ENCODE peak calls at places on chromosomes 11 and 22, in five cellular contexts. One of them, this sample, is unnamed.

GRCh38 chr22:41217553-41218157 is 12.5 kb downstream of the L3MBTL2 start:
- DNase-seq in dorsolateral prefrontal cortex: no peak
- DNase-seq in ovary: peak
- DNase-seq in prostate gland: peak
- DNase-seq in astrocyte of the spinal cord: peak
- DNase-seq in this sample: peak

GRCh38 chr11:86876716-86877234 is 76.4 kb downstream of the PRSS23 start:
- DNase-seq in dorsolateral prefrontal cortex: no peak
- DNase-seq in ovary: no peak
- DNase-seq in prostate gland: no peak
- DNase-seq in astrocyte of the spinal cord: no peak
- DNase-seq in this sample: no peak

GRCh38 chr11:32231909-32232493 is 141.1 kb downstream of the RCN1 start:
- DNase-seq in dorsolateral prefrontal cortex: no peak
- DNase-seq in ovary: no peak
- DNase-seq in prostate gland: no peak
- DNase-seq in astrocyte of the spinal cord: peak
- DNase-seq in this sample: peak

GRCh38 chr11:107490836-107491235 is 33.2 kb upstream of the CWF19L2 start:
- DNase-seq in dorsolateral prefrontal cortex: no peak
- DNase-seq in ovary: no peak
- DNase-seq in prostate gland: no peak
- DNase-seq in astrocyte of the spinal cord: no peak
- DNase-seq in this sample: no peak

GRCh38 chr11:44970293-44970692 is 19.6 kb upstream of the TP53I11 start:
- DNase-seq in dorsolateral prefrontal cortex: no peak
- DNase-seq in ovary: no peak
- DNase-seq in prostate gland: no peak
- DNase-seq in astrocyte of the spinal cord: no peak
- DNase-seq in this sample: no peak

GRCh38 chr22:47204002-47204979 is 441.8 kb downstream of the TBC1D22A start:
- DNase-seq in dorsolateral prefrontal cortex: no peak
- DNase-seq in ovary: peak
- DNase-seq in prostate gland: no peak
- DNase-seq in astrocyte of the spinal cord: no peak
- DNase-seq in this sample: no peak

GRCh38 chr11:91997178-91997577 is 227.4 kb upstream of the FAT3 start:
- DNase-seq in dorsolateral prefrontal cortex: no peak
- DNase-seq in ovary: no peak
- DNase-seq in prostate gland: no peak
- DNase-seq in astrocyte of the spinal cord: no peak
- DNase-seq in this sample: no peak

GRCh38 chr11:126766425-126766824 is 234.1 kb downstream of the KIRREL3 start:
- DNase-seq in dorsolateral prefrontal cortex: no peak
- DNase-seq in ovary: no peak
- DNase-seq in prostate gland: no peak
- DNase-seq in astrocyte of the spinal cord: no peak
- DNase-seq in this sample: no peak

GRCh38 chr11:134676516-134677287 is 264.7 kb upstream of the B3GAT1 start:
- DNase-seq in dorsolateral prefrontal cortex: no peak
- DNase-seq in ovary: no peak
- DNase-seq in prostate gland: peak
- DNase-seq in astrocyte of the spinal cord: no peak
- DNase-seq in this sample: no peak

GRCh38 chr22:36386900-36387663 is 685 bp downstream of the MYH9 start:
- DNase-seq in dorsolateral prefrontal cortex: peak
- DNase-seq in ovary: peak
- DNase-seq in prostate gland: peak
- DNase-seq in astrocyte of the spinal cord: no peak
- DNase-seq in this sample: no peak

GRCh38 chr11:74783241-74783871 is 34.7 kb downstream of the RNF169 start:
- DNase-seq in dorsolateral prefrontal cortex: no peak
- DNase-seq in ovary: no peak
- DNase-seq in prostate gland: no peak
- DNase-seq in astrocyte of the spinal cord: peak
- DNase-seq in this sample: peak

GRCh38 chr11:123304828-123305530 is 109.9 kb upstream of the CLMP start:
- DNase-seq in dorsolateral prefrontal cortex: no peak
- DNase-seq in ovary: no peak
- DNase-seq in prostate gland: no peak
- DNase-seq in astrocyte of the spinal cord: no peak
- DNase-seq in this sample: no peak

GRCh38 chr11:93054279-93054678 is 84.8 kb downstream of the MTNR1B start:
- DNase-seq in dorsolateral prefrontal cortex: no peak
- DNase-seq in ovary: no peak
- DNase-seq in prostate gland: no peak
- DNase-seq in astrocyte of the spinal cord: peak
- DNase-seq in this sample: peak

GRCh38 chr11:46348986-46349401 is 1.7 kb downstream of the DGKZ start:
- DNase-seq in dorsolateral prefrontal cortex: no peak
- DNase-seq in ovary: no peak
- DNase-seq in prostate gland: no peak
- DNase-seq in astrocyte of the spinal cord: no peak
- DNase-seq in this sample: no peak

GRCh38 chr11:127098684-127099083 is 98.1 kb upstream of the KIRREL3 start:
- DNase-seq in dorsolateral prefrontal cortex: no peak
- DNase-seq in ovary: no peak
- DNase-seq in prostate gland: no peak
- DNase-seq in astrocyte of the spinal cord: no peak
- DNase-seq in this sample: no peak

GRCh38 chr11:78074756-78075155 is 4.9 kb downstream of the NDUFC2 start:
- DNase-seq in dorsolateral prefrontal cortex: no peak
- DNase-seq in ovary: no peak
- DNase-seq in prostate gland: no peak
- DNase-seq in astrocyte of the spinal cord: no peak
- DNase-seq in this sample: no peak

GRCh38 chr11:29153078-29153477 is 863.8 kb downstream of the KCNA4 start:
- DNase-seq in dorsolateral prefrontal cortex: no peak
- DNase-seq in ovary: no peak
- DNase-seq in prostate gland: no peak
- DNase-seq in astrocyte of the spinal cord: peak
- DNase-seq in this sample: peak

GRCh38 chr11:103202048-103202651 is 92.9 kb downstream of the DYNC2H1 start:
- DNase-seq in dorsolateral prefrontal cortex: no peak
- DNase-seq in ovary: no peak
- DNase-seq in prostate gland: no peak
- DNase-seq in astrocyte of the spinal cord: peak
- DNase-seq in this sample: peak

GRCh38 chr22:50601669-50602337 is 1.2 kb downstream of the MAPK8IP2 start:
- DNase-seq in dorsolateral prefrontal cortex: no peak
- DNase-seq in ovary: no peak
- DNase-seq in prostate gland: no peak
- DNase-seq in astrocyte of the spinal cord: no peak
- DNase-seq in this sample: no peak

GRCh38 chr22:50600967-50601668 is 525 bp downstream of the MAPK8IP2 start:
- DNase-seq in dorsolateral prefrontal cortex: no peak
- DNase-seq in ovary: peak
- DNase-seq in prostate gland: no peak
- DNase-seq in astrocyte of the spinal cord: no peak
- DNase-seq in this sample: no peak

GRCh38 chr22:50602338-50602700 is 1.7 kb downstream of the MAPK8IP2 start:
- DNase-seq in dorsolateral prefrontal cortex: no peak
- DNase-seq in ovary: no peak
- DNase-seq in prostate gland: no peak
- DNase-seq in astrocyte of the spinal cord: no peak
- DNase-seq in this sample: no peak

GRCh38 chr22:50600541-50600940 is at the start of gene MAPK8IP2:
- DNase-seq in dorsolateral prefrontal cortex: peak
- DNase-seq in ovary: peak
- DNase-seq in prostate gland: no peak
- DNase-seq in astrocyte of the spinal cord: no peak
- DNase-seq in this sample: no peak

GRCh38 chr22:50599816-50600454 is 658 bp upstream of the MAPK8IP2 start:
- DNase-seq in dorsolateral prefrontal cortex: no peak
- DNase-seq in ovary: peak
- DNase-seq in prostate gland: no peak
- DNase-seq in astrocyte of the spinal cord: no peak
- DNase-seq in this sample: peak
- H3K4me3 ChIP-seq in dorsolateral prefrontal cortex: peak
- H3K4me3 ChIP-seq in ovary: peak
- H3K4me3 ChIP-seq in prostate gland: peak
- H3K4me3 ChIP-seq in astrocyte of the spinal cord: no peak
- H3K4me3 ChIP-seq in this sample: no peak

DNA sequence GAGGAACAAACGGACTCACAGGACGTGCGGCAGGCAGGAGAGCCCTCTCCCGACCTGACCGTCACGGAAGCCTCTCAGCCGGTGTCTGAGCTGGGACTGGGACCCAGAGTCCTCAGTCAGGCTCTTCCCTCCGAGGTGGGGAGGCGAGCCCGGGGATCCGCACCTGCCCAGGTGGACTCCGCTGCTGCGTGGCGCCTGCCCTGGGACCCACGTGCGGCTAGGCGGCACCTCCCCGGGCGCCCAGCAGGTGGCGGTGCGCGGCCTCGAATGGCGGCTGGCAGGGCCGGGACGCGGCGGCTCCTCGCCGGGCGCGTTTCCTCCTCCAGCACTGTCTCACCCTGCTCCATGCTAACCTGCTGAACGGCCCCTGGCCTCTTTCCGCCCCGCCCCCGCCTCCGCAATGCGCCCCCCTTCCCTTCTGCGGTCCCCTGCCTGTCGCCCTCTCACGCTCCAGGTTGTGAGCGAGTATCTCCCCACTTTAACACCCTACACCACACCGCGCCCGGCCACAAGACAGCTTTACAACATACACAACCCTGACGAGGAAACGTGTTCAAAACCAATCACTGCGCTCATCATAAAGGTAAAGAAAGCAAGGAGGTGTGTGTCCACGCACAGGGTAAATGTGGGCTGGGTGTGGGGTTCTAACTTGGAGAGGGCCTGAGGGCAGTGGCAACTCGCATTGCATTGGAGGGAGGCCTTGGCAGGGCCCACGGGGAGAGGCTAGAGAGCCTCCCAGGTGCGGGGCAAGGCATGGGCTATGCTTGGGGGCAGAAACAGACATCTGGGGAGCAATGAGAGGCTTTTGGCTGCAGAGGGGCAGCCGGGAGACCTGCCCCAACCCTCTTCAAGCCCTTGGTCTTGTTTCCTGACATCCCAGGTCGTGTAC is 25.9 kb upstream of the ATXN10 start:
- DNase-seq in dorsolateral prefrontal cortex: peak
- DNase-seq in ovary: peak
- DNase-seq in prostate gland: peak
- DNase-seq in astrocyte of the spinal cord: peak
- DNase-seq in this sample: peak
- H3K4me3 ChIP-seq in dorsolateral prefrontal cortex: peak
- H3K4me3 ChIP-seq in ovary: no peak
- H3K4me3 ChIP-seq in prostate gland: no peak
- H3K4me3 ChIP-seq in astrocyte of the spinal cord: no peak
- H3K4me3 ChIP-seq in this sample: no peak

GRCh38 chr11:76209671-76209955 is 3.3 kb upstream of the WNT11 start:
- DNase-seq in dorsolateral prefrontal cortex: no peak
- DNase-seq in ovary: no peak
- DNase-seq in prostate gland: no peak
- DNase-seq in astrocyte of the spinal cord: no peak
- DNase-seq in this sample: no peak

GRCh38 chr11:76210920-76211851 is 4.9 kb upstream of the WNT11 start:
- DNase-seq in dorsolateral prefrontal cortex: no peak
- DNase-seq in ovary: no peak
- DNase-seq in prostate gland: no peak
- DNase-seq in astrocyte of the spinal cord: no peak
- DNase-seq in this sample: no peak

GRCh38 chr11:76208829-76209670 is 2.7 kb upstream of the WNT11 start:
- DNase-seq in dorsolateral prefrontal cortex: no peak
- DNase-seq in ovary: peak
- DNase-seq in prostate gland: peak
- DNase-seq in astrocyte of the spinal cord: peak
- DNase-seq in this sample: peak

GRCh38 chr11:76208438-76208828 is 2.1 kb upstream of the WNT11 start:
- DNase-seq in dorsolateral prefrontal cortex: no peak
- DNase-seq in ovary: no peak
- DNase-seq in prostate gland: no peak
- DNase-seq in astrocyte of the spinal cord: no peak
- DNase-seq in this sample: no peak

DNA sequence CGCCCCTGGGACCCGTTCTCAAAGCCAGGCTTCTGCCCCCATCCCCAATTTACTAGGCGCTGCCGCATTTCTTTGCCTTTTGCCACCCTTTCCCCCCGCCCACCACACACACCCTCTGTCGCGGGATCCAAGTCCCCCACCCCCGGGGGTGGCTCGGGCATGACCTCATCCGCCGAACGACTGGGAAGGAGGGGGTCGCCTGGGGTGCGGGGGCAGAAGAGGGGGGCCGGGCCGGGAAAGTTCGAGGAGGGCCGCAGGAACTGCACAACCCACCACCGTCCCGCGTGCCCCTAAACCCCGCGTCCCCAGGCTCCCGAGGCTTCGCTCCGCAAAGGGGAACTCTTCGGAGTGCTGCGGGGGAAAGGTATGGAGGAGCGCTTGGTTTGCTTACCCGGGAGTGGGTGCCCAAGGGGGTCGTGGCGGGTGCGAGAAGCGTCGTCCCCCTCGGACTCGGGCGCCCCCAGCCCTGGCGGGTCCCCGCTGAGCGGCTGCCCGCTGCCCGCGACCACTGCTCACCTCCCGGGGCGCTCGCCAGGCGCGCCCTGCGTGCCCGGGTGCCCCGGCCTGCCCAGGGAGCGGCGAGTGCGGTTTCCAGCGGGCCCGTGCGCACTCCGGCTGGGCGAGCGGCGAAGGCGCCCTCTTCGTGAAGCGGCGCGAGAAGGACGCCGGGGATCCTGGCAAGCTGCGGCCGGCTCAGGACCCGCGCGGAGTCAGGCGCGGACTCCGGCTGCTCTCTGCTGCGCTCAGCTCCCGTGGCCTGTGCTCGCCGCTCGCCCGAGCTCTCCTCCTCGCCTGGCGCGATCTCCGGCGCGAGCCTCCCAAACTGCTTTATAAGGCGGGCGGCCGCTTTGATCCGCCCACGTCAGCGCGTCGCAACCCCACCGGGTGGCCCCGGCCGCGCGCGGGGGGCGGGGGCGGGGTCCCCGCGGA is 3.9 kb upstream of the WNT11 start:
- DNase-seq in dorsolateral prefrontal cortex: no peak
- DNase-seq in ovary: peak
- DNase-seq in prostate gland: peak
- DNase-seq in astrocyte of the spinal cord: peak
- DNase-seq in this sample: peak
- H3K4me3 ChIP-seq in dorsolateral prefrontal cortex: peak
- H3K4me3 ChIP-seq in ovary: peak
- H3K4me3 ChIP-seq in prostate gland: peak
- H3K4me3 ChIP-seq in astrocyte of the spinal cord: peak
- H3K4me3 ChIP-seq in this sample: peak

DNA sequence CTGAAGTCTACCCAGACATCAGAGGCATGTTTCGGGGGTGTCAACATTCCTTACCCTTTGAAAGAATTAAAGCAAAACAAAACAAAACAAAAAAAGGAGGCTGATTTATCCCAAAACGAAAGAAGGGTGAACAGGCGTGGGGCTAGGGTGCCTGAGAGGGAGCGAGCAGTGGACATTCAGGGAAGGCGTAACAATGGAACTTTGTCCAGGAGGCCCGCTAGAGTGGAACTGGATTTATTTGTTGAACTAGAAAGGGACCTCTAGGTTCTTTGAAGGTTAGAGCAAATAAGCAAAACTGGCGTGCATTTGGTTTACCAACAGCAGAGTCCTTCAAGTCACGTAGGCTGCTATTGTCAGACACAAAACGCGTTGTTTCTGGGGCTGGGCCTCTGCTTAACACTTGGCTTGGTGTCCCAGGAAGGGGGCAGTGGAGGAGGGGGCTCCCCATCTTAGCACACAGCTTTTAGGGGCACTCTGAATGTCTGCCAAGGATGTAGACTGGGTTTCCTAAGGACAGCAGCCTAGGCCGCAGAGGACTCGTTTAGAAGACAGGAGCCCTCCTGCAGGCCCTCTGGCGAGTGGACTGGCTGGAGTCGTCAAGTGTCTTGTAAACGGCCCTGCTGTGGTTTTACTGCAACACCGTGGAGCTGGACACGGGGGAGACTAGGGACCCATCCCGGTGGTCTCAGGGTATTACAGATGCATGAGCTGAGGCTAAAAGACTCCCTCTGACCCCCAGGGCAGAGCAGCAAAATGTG is 203.7 kb upstream of the SORL1-AS1 start:
- DNase-seq in dorsolateral prefrontal cortex: no peak
- DNase-seq in ovary: no peak
- DNase-seq in prostate gland: no peak
- DNase-seq in astrocyte of the spinal cord: no peak
- DNase-seq in this sample: no peak
- H3K4me3 ChIP-seq in dorsolateral prefrontal cortex: peak
- H3K4me3 ChIP-seq in ovary: peak
- H3K4me3 ChIP-seq in prostate gland: peak
- H3K4me3 ChIP-seq in astrocyte of the spinal cord: no peak
- H3K4me3 ChIP-seq in this sample: no peak